ENCODE peak calls at places on chromosome 19, in nine cellular contexts. R, B, S, T, K, W, Q, G and M are unnamed samples.

GRCh38 chr19:42872608-42873007 is 6.9 kb downstream of the PSG1 start:
- DNase-seq in R (no peak), B (no peak), S (no peak), T (no peak), K (no peak), W (no peak), Q (no peak), G (no peak), M (no peak)

GRCh38 chr19:38417544-38418506 is 8.2 kb downstream of the RASGRP4 start:
- DNase-seq in R (no peak), B (no peak), S (no peak), T (peak; percentile 93), K (peak; percentile 11), W (peak; percentile 66), Q (peak; percentile 83), G (no peak), M (peak; percentile 54)

GRCh38 chr19:1260749-1261511 is 8.2 kb upstream of the CIRBP start:
- DNase-seq in R (peak; percentile 99), B (peak; percentile 93), S (peak; percentile 82), T (peak; percentile 98), K (peak; percentile 85), W (peak; percentile 91), Q (peak; percentile 99), G (peak; percentile 96), M (peak; percentile 97)

GRCh38 chr19:8111376-8111775 is 38.0 kb downstream of the FBN3 start:
- DNase-seq in R (no peak), B (no peak), S (no peak), T (no peak), K (no peak), W (no peak), Q (peak; percentile 52), G (no peak), M (no peak)

GRCh38 chr19:21519488-21519887 is 14.1 kb downstream of the ZNF429 start:
- DNase-seq in R (no peak), B (no peak), S (no peak), T (no peak), K (no peak), W (no peak), Q (no peak), G (no peak), M (no peak)

GRCh38 chr19:8515317-8515716 is 1.4 kb upstream of the ZNF414 start:
- DNase-seq in R (no peak), B (no peak), S (no peak), T (no peak), K (no peak), W (no peak), Q (peak; percentile 73), G (no peak), M (no peak)

GRCh38 chr19:12545267-12545666 is 6.0 kb downstream of the ZNF564 start:
- DNase-seq in R (no peak), B (no peak), S (no peak), T (no peak), K (no peak), W (no peak), Q (no peak), G (no peak), M (no peak)

GRCh38 chr19:56441206-56441792 is 35.8 kb downstream of the ZNF667 start:
- DNase-seq in R (no peak), B (no peak), S (no peak), T (no peak), K (no peak), W (no peak), Q (no peak), G (no peak), M (no peak)

GRCh38 chr19:44701228-44701627 is 2.3 kb downstream of the CEACAM16 start:
- DNase-seq in R (no peak), B (no peak), S (no peak), T (no peak), K (no peak), W (no peak), Q (no peak), G (no peak), M (no peak)

GRCh38 chr19:45981350-45981749 is 7.7 kb upstream of the NOVA2 start:
- DNase-seq in R (peak; percentile 56), B (no peak), S (no peak), T (peak; percentile 57), K (no peak), W (no peak), Q (peak; percentile 21), G (no peak), M (no peak)
- H3K27me3 ChIP-seq in R (no peaks in the 10 kb centered on the region), B (peaks cover 9% of the 10 kb centered on the region), S (peaks cover 2% of the 10 kb centered on the region), T (peaks cover 8% of the 10 kb centered on the region), K (peaks cover 58% of the 10 kb centered on the region), W (no peaks in the 10 kb centered on the region), Q (peaks cover 7% of the 10 kb centered on the region), G (peaks cover 23% of the 10 kb centered on the region), M (no peaks in the 10 kb centered on the region)

GRCh38 chr19:40422428-40423226 is 3.2 kb downstream of the SERTAD1 start:
- DNase-seq in R (no peak), B (no peak), S (no peak), T (peak; percentile 45), K (no peak), W (no peak), Q (no peak), G (no peak), M (no peak)
- H3K4me3 ChIP-seq in R (no peak overlapping the region), B (no peak overlapping the region), S (no peak overlapping the region), T (no peak overlapping the region), K (no peak overlapping the region), W (no peak overlapping the region), Q (no peak overlapping the region), G (no peak overlapping the region), M (no peak overlapping the region)

DNA sequence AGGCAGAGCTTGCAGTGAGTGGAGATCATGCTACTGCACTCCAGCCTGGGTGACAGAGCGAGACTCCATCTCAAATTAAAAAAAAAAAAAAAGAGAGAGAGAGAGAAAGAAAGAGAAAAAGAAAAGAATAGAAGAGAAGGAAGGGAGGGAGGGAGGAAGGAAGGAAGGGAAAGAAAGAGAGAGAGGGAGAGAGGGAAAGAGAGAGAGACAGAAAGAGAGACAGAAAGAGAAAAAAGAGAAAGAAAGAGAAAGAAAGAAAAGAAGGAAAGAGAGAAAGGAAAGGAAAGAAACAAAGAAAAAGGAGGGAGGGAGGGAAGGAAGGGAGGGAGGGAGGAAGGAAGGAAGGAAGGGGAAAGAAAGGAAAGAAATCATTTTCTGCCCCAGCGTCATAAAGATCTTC is 7.0 kb upstream of the UNC13A start:
- DNase-seq in R (no peak), B (no peak), S (no peak), T (no peak), K (no peak), W (no peak), Q (no peak), G (no peak), M (no peak)
- H3K27me3 ChIP-seq in R (peaks cover 7% of the 10 kb centered on the region), B (peaks cover 5% of the 10 kb centered on the region), S (peaks cover 7% of the 10 kb centered on the region), T (peaks cover 5% of the 10 kb centered on the region), K (peaks cover 48% of the 10 kb centered on the region), W (peaks cover 5% of the 10 kb centered on the region), Q (peaks cover 48% of the 10 kb centered on the region), G (peaks cover 23% of the 10 kb centered on the region), M (no peaks in the 10 kb centered on the region)

GRCh38 chr19:30180691-30181090 is 191.5 kb upstream of the ZNF536 start:
- DNase-seq in R (no peak), B (no peak), S (no peak), T (no peak), K (no peak), W (no peak), Q (no peak), G (no peak), M (no peak)
- H3K4me3 ChIP-seq in R (no peak overlapping the region), B (no peak overlapping the region), S (no peak overlapping the region), T (no peak overlapping the region), K (no peak overlapping the region), W (no peak overlapping the region), Q (no peak overlapping the region), G (no peak overlapping the region), M (no peak overlapping the region)